ENCODE peak calls at places on chromosomes 11 and 22, in ten cellular contexts. L is colonic mucosa; N is hepatocyte; Q is bronchial epithelial cell; M is mucosa of descending colon; V is right lobe of liver; D is CD8-positive, alpha-beta T cell; X is prostate gland; H is cardiac muscle cell; I is esophagus squamous epithelium. P is an unnamed sample.
A peak's percentile ranks its signal among the peaks of the same experiment; 100 is the strongest.

GRCh38 chr22:45537734-45538181 is 35.1 kb downstream of the FBLN1 start:
- DNase-seq in V (no peak), X (peak; percentile 90), I (no peak), D (no peak), H (peak; percentile 90), L (no peak), M (peak; percentile 74), N (peak; percentile 63), Q (peak; percentile 99), P (peak; percentile 71)

GRCh38 chr11:72773696-72774095 is 20.2 kb downstream of the STARD10 start:
- DNase-seq in I (no peak), D (no peak), M (no peak), X (no peak), Q (no peak), H (no peak), V (no peak), L (no peak), N (no peak), P (no peak)

GRCh38 chr11:125376117-125376516 is 119.9 kb downstream of the FEZ1 start:
- DNase-seq in V (peak; percentile 44), I (no peak), X (peak; percentile 52), L (no peak), M (no peak), D (no peak), N (peak; percentile 41), H (peak; percentile 26), Q (peak; percentile 63), P (no peak)

GRCh38 chr11:92501346-92501745 is 276.7 kb downstream of the FAT3 start:
- DNase-seq in D (no peak), N (no peak), H (no peak), Q (no peak), I (no peak), M (no peak), X (no peak), V (no peak), L (no peak), P (no peak)

GRCh38 chr11:12088047-12088481 is 22.3 kb upstream of the MICAL2 start:
- DNase-seq in X (peak; percentile 69), H (peak; percentile 68), D (no peak), Q (peak; percentile 82), V (no peak), N (no peak), I (no peak), M (peak; percentile 76), L (peak; percentile 82), P (peak; percentile 43)

GRCh38 chr11:47716692-47717091 is 1.5 kb upstream of the AGBL2 start:
- DNase-seq in I (no peak), N (no peak), V (no peak), M (no peak), L (no peak), D (no peak), Q (peak; percentile 15), H (no peak), X (no peak), P (no peak)

GRCh38 chr11:83193315-83194283 is at the start of gene ANKRD42:
- DNase-seq in M (peak; percentile 93), L (peak; percentile 95), V (peak; percentile 93), I (peak; percentile 69), N (peak; percentile 97), H (peak; percentile 98), Q (peak; percentile 93), D (peak; percentile 81), X (peak; percentile 95), P (peak; percentile 83)

GRCh38 chr11:73012121-73012863 is 129.8 kb downstream of the FCHSD2 start:
- DNase-seq in N (no peak), V (no peak), X (no peak), I (no peak), L (no peak), H (peak; percentile 30), M (no peak), Q (peak; percentile 39), D (no peak), P (no peak)

GRCh38 chr22:36807627-36808026 is 9.2 kb downstream of the PVALB start:
- DNase-seq in Q (peak; percentile 19), V (no peak), N (no peak), X (no peak), I (no peak), L (no peak), D (no peak), H (peak; percentile 5), M (no peak), P (no peak)

GRCh38 chr11:97860237-97860636 is 1160.5 kb upstream of the CNTN5 start:
- DNase-seq in D (no peak), I (no peak), N (no peak), X (no peak), M (no peak), Q (no peak), L (no peak), V (no peak), H (peak; percentile 45), P (no peak)

GRCh38 chr11:44601471-44602370 is 36.3 kb downstream of the CD82 start:
- DNase-seq in Q (no peak), X (no peak), V (no peak), L (peak; percentile 43), D (no peak), I (no peak), M (no peak), H (no peak), N (peak; percentile 32), P (no peak)
- H3K4me3 ChIP-seq in Q (no peak overlapping the region), X (no peak overlapping the region), V (no peak overlapping the region), L (no peak overlapping the region), D (no peak overlapping the region), I (no peak overlapping the region), M (no peak overlapping the region), H (no peak overlapping the region), N (no peak overlapping the region), P (no peak overlapping the region)

GRCh38 chr11:35082322-35083180 is 56.4 kb upstream of the CD44 start:
- DNase-seq in X (no peak), Q (peak; percentile 83), L (peak; percentile 59), H (peak; percentile 75), V (peak; percentile 49), I (peak; percentile 33), N (peak; percentile 26), M (peak; percentile 86), D (peak; percentile 83), P (no peak)
- TF ChIP-seq CTCF in X (no peak), Q (no peak), L (no peak), H (no peak), V (no peak), I (no peak), N (no peak), M (no peak), D (no peak), P (no peak)

GRCh38 chr22:38843716-38844660 is at the start of gene NPTXR:
- DNase-seq in I (no peak), N (peak; percentile 81), X (peak; percentile 58), Q (no peak), L (no peak), V (peak; percentile 52), H (peak; percentile 43), M (no peak), D (peak; percentile 47), P (no peak)
- H3K4me3 ChIP-seq in I (peak within 1 kb of the TSS; percentile 50), N (peak within 1 kb of the TSS; percentile 90), X (peak within 1 kb of the TSS; percentile 53), Q (peak within 1 kb of the TSS; percentile 8), L (peak within 1 kb of the TSS; percentile 37), V (peak within 1 kb of the TSS; percentile 37), H (peak within 1 kb of the TSS; percentile 51), M (no peak within 1 kb of the TSS), D (peak within 1 kb of the TSS; percentile 50), P (no peak within 1 kb of the TSS)

GRCh38 chr22:19082793-19083192 is 39.4 kb downstream of the DGCR2 start:
- DNase-seq in D (no peak), N (no peak), I (no peak), L (no peak), M (no peak), X (no peak), V (no peak), Q (no peak), H (no peak), P (no peak)

GRCh38 chr22:19082101-19082500 is 40.1 kb downstream of the DGCR2 start:
- DNase-seq in H (no peak), V (peak; percentile 38), Q (no peak), I (no peak), D (no peak), X (no peak), N (no peak), L (no peak), M (no peak), P (no peak)

GRCh38 chr22:19086944-19087343 is 35.3 kb downstream of the DGCR2 start:
- DNase-seq in X (no peak), V (no peak), Q (no peak), L (no peak), H (peak; percentile 44), N (no peak), M (no peak), I (no peak), D (no peak), P (no peak)

GRCh38 chr22:19086417-19086816 is 35.8 kb downstream of the DGCR2 start:
- DNase-seq in D (no peak), M (no peak), X (no peak), H (no peak), L (no peak), I (no peak), N (no peak), V (no peak), Q (no peak), P (no peak)

GRCh38 chr22:19085233-19086043 is 36.8 kb downstream of the DGCR2 start:
- DNase-seq in X (no peak), N (peak; percentile 41), M (no peak), V (no peak), D (no peak), I (no peak), H (peak; percentile 49), L (no peak), Q (peak; percentile 29), P (no peak)
- TF ChIP-seq CTCF in X (no peak), N (peak; percentile 46), M (no peak), V (peak; percentile 38), D (no peak), I (no peak), H (peak; percentile 60), L (no peak), Q (peak; percentile 48), P (peak; percentile 49)

GRCh38 chr22:40817737-40818136 is 1.4 kb downstream of the SLC25A17 start:
- DNase-seq in H (no peak), X (no peak), I (no peak), M (no peak), L (no peak), D (no peak), N (no peak), V (no peak), Q (no peak), P (no peak)
- H3K4me3 ChIP-seq in H (no peak overlapping the region), X (no peak overlapping the region), I (no peak overlapping the region), M (no peak overlapping the region), L (no peak overlapping the region), D (peak overlapping the region; percentile 91), N (no peak overlapping the region), V (no peak overlapping the region), Q (no peak overlapping the region), P (no peak overlapping the region)

DNA sequence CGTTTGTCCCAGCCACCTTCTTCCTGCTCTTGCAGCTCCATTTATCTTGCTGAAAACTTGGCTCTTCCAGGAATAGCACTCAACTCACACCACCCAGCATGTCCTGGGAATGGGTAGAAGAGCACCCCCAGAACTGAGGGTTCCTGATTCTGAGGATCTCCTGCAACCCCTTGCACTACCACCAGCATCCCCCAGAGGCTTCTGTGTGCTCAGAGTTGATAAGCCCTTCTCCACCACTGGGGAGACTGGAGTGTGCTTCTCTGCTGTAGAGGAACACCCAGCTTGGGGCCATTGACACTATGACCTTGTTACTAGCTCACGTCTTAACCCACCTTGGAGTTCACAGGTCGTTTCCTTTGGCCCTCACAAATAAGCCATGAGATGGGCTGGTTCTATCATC is 121.0 kb downstream of the GRIK4 start:
- DNase-seq in Q (no peak), X (no peak), H (no peak), D (no peak), M (no peak), N (no peak), L (no peak), I (no peak), V (no peak), P (no peak)
- TF ChIP-seq CTCF in Q (no peak), X (no peak), H (peak; percentile 3), D (no peak), M (no peak), N (no peak), L (no peak), I (no peak), V (no peak), P (no peak)

GRCh38 chr11:86978756-86979608 is 23.8 kb upstream of the FZD4 start:
- DNase-seq in X (no peak), D (no peak), Q (peak; percentile 61), I (no peak), H (peak; percentile 73), M (no peak), V (no peak), N (peak; percentile 48), L (no peak), P (no peak)
- H3K4me3 ChIP-seq in X (no peak overlapping the region), D (no peak overlapping the region), Q (no peak overlapping the region), I (no peak overlapping the region), H (no peak overlapping the region), M (no peak overlapping the region), V (no peak overlapping the region), N (no peak overlapping the region), L (no peak overlapping the region), P (no peak overlapping the region)